ENCODE peak calls at places on chromosomes 1 and 21, in seven cellular contexts. One of them, this sample, is unnamed.

GRCh38 chr1:240935921-240936320 is 324.0 kb upstream of the GREM2 start:
- DNase-seq in uterus: no peak
- DNase-seq in lower lobe of right lung: no peak
- DNase-seq in IMR-90: no peak
- DNase-seq in body of pancreas: no peak
- DNase-seq in A549: no peak
- DNase-seq in adrenal gland: no peak
- DNase-seq in this sample: no peak

GRCh38 chr1:63674238-63674864 is 81.1 kb downstream of the PGM1 start:
- DNase-seq in adrenal gland: peak
- DNase-seq in uterus: peak
- DNase-seq in body of pancreas: peak
- DNase-seq in lower lobe of right lung: peak
- DNase-seq in IMR-90: peak
- DNase-seq in A549: peak
- DNase-seq in this sample: peak

GRCh38 chr1:229913491-229913890 is 153.5 kb upstream of the GALNT2 start:
- DNase-seq in uterus: no peak
- DNase-seq in IMR-90: no peak
- DNase-seq in A549: no peak
- DNase-seq in lower lobe of right lung: no peak
- DNase-seq in body of pancreas: no peak
- DNase-seq in adrenal gland: no peak
- DNase-seq in this sample: no peak

GRCh38 chr1:40575336-40575735 is 43.9 kb downstream of the ZNF684 start:
- DNase-seq in A549: no peak
- DNase-seq in IMR-90: peak
- DNase-seq in body of pancreas: no peak
- DNase-seq in lower lobe of right lung: no peak
- DNase-seq in uterus: no peak
- DNase-seq in adrenal gland: no peak
- DNase-seq in this sample: no peak

GRCh38 chr21:21262048-21262447 is 263.8 kb downstream of the NCAM2 start:
- DNase-seq in body of pancreas: no peak
- DNase-seq in IMR-90: no peak
- DNase-seq in uterus: no peak
- DNase-seq in adrenal gland: no peak
- DNase-seq in lower lobe of right lung: no peak
- DNase-seq in A549: no peak
- DNase-seq in this sample: no peak

GRCh38 chr1:164949758-164950452 is 390.9 kb downstream of the PBX1 start:
- DNase-seq in adrenal gland: no peak
- DNase-seq in A549: no peak
- DNase-seq in IMR-90: no peak
- DNase-seq in body of pancreas: no peak
- DNase-seq in lower lobe of right lung: no peak
- DNase-seq in uterus: no peak
- DNase-seq in this sample: no peak

GRCh38 chr1:158003409-158003805 is 10.0 kb downstream of the KIRREL1 start:
- DNase-seq in uterus: no peak
- DNase-seq in body of pancreas: no peak
- DNase-seq in lower lobe of right lung: no peak
- DNase-seq in A549: no peak
- DNase-seq in adrenal gland: no peak
- DNase-seq in IMR-90: peak
- DNase-seq in this sample: no peak

GRCh38 chr1:148362141-148362929 is 120.8 kb downstream of the PPIAL4G start:
- DNase-seq in lower lobe of right lung: peak
- DNase-seq in uterus: no peak
- DNase-seq in body of pancreas: peak
- DNase-seq in A549: no peak
- DNase-seq in adrenal gland: no peak
- DNase-seq in IMR-90: peak
- DNase-seq in this sample: no peak

GRCh38 chr1:145942891-145943290 is 14.9 kb downstream of the LIX1L start:
- DNase-seq in IMR-90: no peak
- DNase-seq in A549: no peak
- DNase-seq in lower lobe of right lung: no peak
- DNase-seq in adrenal gland: no peak
- DNase-seq in uterus: no peak
- DNase-seq in body of pancreas: no peak
- DNase-seq in this sample: no peak

GRCh38 chr1:108862017-108862610 is 5.2 kb upstream of the AKNAD1 start:
- DNase-seq in body of pancreas: no peak
- DNase-seq in lower lobe of right lung: no peak
- DNase-seq in IMR-90: no peak
- DNase-seq in A549: no peak
- DNase-seq in adrenal gland: no peak
- DNase-seq in uterus: no peak
- DNase-seq in this sample: no peak

GRCh38 chr21:35748683-35749314 is 311.5 kb downstream of the SETD4 start:
- DNase-seq in adrenal gland: no peak
- DNase-seq in uterus: no peak
- DNase-seq in IMR-90: no peak
- DNase-seq in A549: no peak
- DNase-seq in lower lobe of right lung: no peak
- DNase-seq in body of pancreas: no peak
- DNase-seq in this sample: no peak

GRCh38 chr21:43269981-43270670 is 101.3 kb downstream of the CRYAA start:
- DNase-seq in body of pancreas: no peak
- DNase-seq in lower lobe of right lung: no peak
- DNase-seq in A549: no peak
- DNase-seq in uterus: no peak
- DNase-seq in IMR-90: no peak
- DNase-seq in adrenal gland: no peak
- DNase-seq in this sample: peak

GRCh38 chr1:24558902-24559791 is 3.3 kb downstream of the NCMAP start:
- DNase-seq in IMR-90: peak
- DNase-seq in uterus: no peak
- DNase-seq in A549: peak
- DNase-seq in lower lobe of right lung: peak
- DNase-seq in adrenal gland: peak
- DNase-seq in body of pancreas: peak
- DNase-seq in this sample: peak

GRCh38 chr1:213686983-213687382 is 300.8 kb upstream of the PROX1 start:
- DNase-seq in adrenal gland: no peak
- DNase-seq in A549: no peak
- DNase-seq in lower lobe of right lung: no peak
- DNase-seq in body of pancreas: no peak
- DNase-seq in IMR-90: no peak
- DNase-seq in uterus: no peak
- DNase-seq in this sample: no peak

GRCh38 chr1:108000620-108001105 is 35.7 kb upstream of the VAV3 start:
- DNase-seq in A549: no peak
- DNase-seq in lower lobe of right lung: no peak
- DNase-seq in body of pancreas: peak
- DNase-seq in uterus: peak
- DNase-seq in IMR-90: peak
- DNase-seq in adrenal gland: peak
- DNase-seq in this sample: peak

GRCh38 chr1:219041141-219041540 is 132.5 kb upstream of the LYPLAL1 start:
- DNase-seq in uterus: no peak
- DNase-seq in body of pancreas: no peak
- DNase-seq in A549: no peak
- DNase-seq in adrenal gland: no peak
- DNase-seq in IMR-90: peak
- DNase-seq in lower lobe of right lung: no peak
- DNase-seq in this sample: no peak

GRCh38 chr21:41768371-41769042 is 1.7 kb upstream of the RIPK4 start:
- DNase-seq in A549: no peak
- DNase-seq in uterus: no peak
- DNase-seq in IMR-90: peak
- DNase-seq in lower lobe of right lung: peak
- DNase-seq in adrenal gland: no peak
- DNase-seq in body of pancreas: peak
- DNase-seq in this sample: no peak

GRCh38 chr1:53959664-53960250 is 13.6 kb downstream of the LRRC42 start:
- DNase-seq in body of pancreas: no peak
- DNase-seq in A549: peak
- DNase-seq in IMR-90: no peak
- DNase-seq in adrenal gland: no peak
- DNase-seq in lower lobe of right lung: no peak
- DNase-seq in uterus: no peak
- DNase-seq in this sample: no peak

GRCh38 chr1:247402099-247402706 is 13.8 kb upstream of the NLRP3 start:
- DNase-seq in lower lobe of right lung: peak
- DNase-seq in IMR-90: no peak
- DNase-seq in uterus: no peak
- DNase-seq in body of pancreas: no peak
- DNase-seq in A549: no peak
- DNase-seq in adrenal gland: no peak
- DNase-seq in this sample: no peak

GRCh38 chr1:152459596-152460528 is 45.8 kb upstream of the CRNN start:
- DNase-seq in IMR-90: peak
- DNase-seq in lower lobe of right lung: peak
- DNase-seq in adrenal gland: peak
- DNase-seq in A549: peak
- DNase-seq in uterus: peak
- DNase-seq in body of pancreas: peak
- DNase-seq in this sample: peak
- H3K27ac ChIP-seq in IMR-90: no peak
- H3K27ac ChIP-seq in lower lobe of right lung: peak
- H3K27ac ChIP-seq in adrenal gland: no peak
- H3K27ac ChIP-seq in A549: no peak
- H3K27ac ChIP-seq in uterus: no peak
- H3K27ac ChIP-seq in body of pancreas: no peak
- H3K27ac ChIP-seq in this sample: no peak

DNA sequence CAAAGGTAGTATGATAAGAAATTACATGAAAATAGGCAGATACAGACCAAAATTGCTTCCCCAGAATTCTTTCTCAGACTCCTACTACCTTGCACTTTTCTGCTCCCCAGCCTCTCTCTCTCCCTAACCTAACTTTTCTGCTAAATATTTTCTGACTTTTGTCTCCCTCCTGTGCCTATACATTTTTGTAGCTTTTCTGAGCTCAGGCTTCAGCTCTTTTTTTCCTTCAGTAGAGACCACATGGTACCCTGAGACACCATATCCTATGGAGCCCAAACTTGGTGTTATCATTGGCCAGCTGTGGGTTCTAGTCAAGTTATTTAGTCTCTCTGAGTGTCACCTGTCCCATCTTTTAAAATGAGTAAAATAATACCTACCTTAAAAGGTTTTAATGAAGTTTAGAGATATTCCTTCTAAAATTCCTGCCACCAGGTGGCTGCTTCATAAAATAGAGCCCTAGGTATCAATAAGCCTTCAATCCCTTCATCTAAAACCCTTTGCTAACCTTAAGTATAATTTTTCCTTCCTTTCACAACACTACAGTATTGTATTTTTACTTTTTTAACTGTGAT is 237.7 kb upstream of the DUSP10 start:
- DNase-seq in adrenal gland: no peak
- DNase-seq in A549: no peak
- DNase-seq in uterus: no peak
- DNase-seq in lower lobe of right lung: no peak
- DNase-seq in IMR-90: no peak
- DNase-seq in body of pancreas: no peak
- DNase-seq in this sample: no peak
- TF ChIP-seq CTCF in adrenal gland: no peak
- TF ChIP-seq CTCF in A549: peak
- TF ChIP-seq CTCF in uterus: no peak
- TF ChIP-seq CTCF in lower lobe of right lung: no peak
- TF ChIP-seq CTCF in IMR-90: peak
- TF ChIP-seq CTCF in body of pancreas: peak
- TF ChIP-seq CTCF in this sample: peak

GRCh38 chr21:45642122-45642813 is 1.3 kb upstream of the PCBP3 start:
- DNase-seq in A549: no peak
- DNase-seq in uterus: no peak
- DNase-seq in adrenal gland: no peak
- DNase-seq in IMR-90: no peak
- DNase-seq in lower lobe of right lung: no peak
- DNase-seq in body of pancreas: no peak
- DNase-seq in this sample: no peak
- H3K4me3 ChIP-seq in A549: peak
- H3K4me3 ChIP-seq in uterus: peak
- H3K4me3 ChIP-seq in adrenal gland: peak
- H3K4me3 ChIP-seq in IMR-90: peak
- H3K4me3 ChIP-seq in lower lobe of right lung: peak
- H3K4me3 ChIP-seq in body of pancreas: no peak
- H3K4me3 ChIP-seq in this sample: peak

DNA sequence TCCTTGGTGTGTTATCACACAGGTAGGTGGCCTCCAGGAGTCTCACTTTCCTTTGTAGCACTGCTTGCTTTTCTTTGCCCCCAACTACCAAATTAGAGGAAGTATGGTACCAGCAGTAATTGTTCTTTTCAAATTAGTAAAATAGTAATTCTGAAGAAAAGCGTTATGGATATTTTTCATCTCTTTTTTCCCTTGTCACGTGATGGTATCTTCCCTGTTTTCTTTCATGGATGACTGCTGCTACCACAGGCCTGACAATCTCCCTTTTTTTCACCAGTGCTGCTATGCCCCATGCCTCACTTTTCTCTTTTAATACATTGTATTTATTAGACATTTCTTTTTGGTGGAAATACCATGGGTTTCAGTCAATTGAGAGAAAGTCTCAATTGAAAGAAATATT is 3.3 kb downstream of the ZBTB37 start:
- DNase-seq in A549: no peak
- DNase-seq in adrenal gland: no peak
- DNase-seq in IMR-90: no peak
- DNase-seq in uterus: no peak
- DNase-seq in lower lobe of right lung: no peak
- DNase-seq in body of pancreas: no peak
- DNase-seq in this sample: no peak
- H3K27ac ChIP-seq in A549: no peak
- H3K27ac ChIP-seq in adrenal gland: no peak
- H3K27ac ChIP-seq in IMR-90: no peak
- H3K27ac ChIP-seq in uterus: no peak
- H3K27ac ChIP-seq in lower lobe of right lung: no peak
- H3K27ac ChIP-seq in body of pancreas: no peak
- H3K27ac ChIP-seq in this sample: no peak

GRCh38 chr1:102435483-102435882 is 438.8 kb upstream of the OLFM3 start:
- DNase-seq in adrenal gland: no peak
- DNase-seq in uterus: no peak
- DNase-seq in body of pancreas: no peak
- DNase-seq in IMR-90: no peak
- DNase-seq in lower lobe of right lung: no peak
- DNase-seq in A549: no peak
- DNase-seq in this sample: no peak

GRCh38 chr1:102431253-102431652 is 434.5 kb upstream of the OLFM3 start:
- DNase-seq in lower lobe of right lung: no peak
- DNase-seq in body of pancreas: no peak
- DNase-seq in adrenal gland: no peak
- DNase-seq in uterus: no peak
- DNase-seq in A549: no peak
- DNase-seq in IMR-90: no peak
- DNase-seq in this sample: no peak

GRCh38 chr1:102434421-102434820 is 437.7 kb upstream of the OLFM3 start:
- DNase-seq in lower lobe of right lung: no peak
- DNase-seq in body of pancreas: no peak
- DNase-seq in IMR-90: no peak
- DNase-seq in A549: no peak
- DNase-seq in uterus: no peak
- DNase-seq in adrenal gland: no peak
- DNase-seq in this sample: no peak
- TF ChIP-seq CTCF in lower lobe of right lung: peak
- TF ChIP-seq CTCF in body of pancreas: no peak
- TF ChIP-seq CTCF in IMR-90: no peak
- TF ChIP-seq CTCF in A549: no peak
- TF ChIP-seq CTCF in uterus: no peak
- TF ChIP-seq CTCF in adrenal gland: no peak
- TF ChIP-seq CTCF in this sample: no peak

This sample was measured in psoas muscle.